ENCODE peak calls at places on chromosomes 7 and 10, in ten cellular contexts. One of them, this sample, is unnamed. For H3K36me3, the result is how much of the 10 kb centered on the place peaks cover.

GRCh38 chr7:17054836-17055235 is 173.1 kb upstream of the AGR3 start:
- DNase-seq in ovary: no peak
- DNase-seq in cardiac muscle cell: no peak
- DNase-seq in gastrocnemius medialis: no peak
- DNase-seq in tibial nerve: no peak
- DNase-seq in heart left ventricle: no peak
- DNase-seq in tibial artery: no peak
- DNase-seq in uterus: no peak
- DNase-seq in fibroblast of lung: no peak
- DNase-seq in neural progenitor cell: no peak
- DNase-seq in this sample: peak

GRCh38 chr10:49163741-49164140 is 24.4 kb downstream of the TMEM273 start:
- DNase-seq in ovary: no peak
- DNase-seq in cardiac muscle cell: no peak
- DNase-seq in gastrocnemius medialis: no peak
- DNase-seq in tibial nerve: no peak
- DNase-seq in heart left ventricle: no peak
- DNase-seq in tibial artery: no peak
- DNase-seq in uterus: no peak
- DNase-seq in fibroblast of lung: peak
- DNase-seq in neural progenitor cell: no peak
- DNase-seq in this sample: no peak

GRCh38 chr10:91127341-91128082 is 93.0 kb upstream of the PCGF5 start:
- DNase-seq in ovary: no peak
- DNase-seq in cardiac muscle cell: peak
- DNase-seq in gastrocnemius medialis: no peak
- DNase-seq in tibial nerve: no peak
- DNase-seq in heart left ventricle: no peak
- DNase-seq in tibial artery: no peak
- DNase-seq in uterus: no peak
- DNase-seq in fibroblast of lung: no peak
- DNase-seq in neural progenitor cell: peak
- DNase-seq in this sample: no peak

GRCh38 chr7:75989084-75989725 is 5.2 kb downstream of the TMEM120A start:
- DNase-seq in ovary: no peak
- DNase-seq in cardiac muscle cell: peak
- DNase-seq in gastrocnemius medialis: peak
- DNase-seq in tibial nerve: no peak
- DNase-seq in heart left ventricle: peak
- DNase-seq in tibial artery: peak
- DNase-seq in uterus: peak
- DNase-seq in fibroblast of lung: no peak
- DNase-seq in neural progenitor cell: no peak
- DNase-seq in this sample: no peak

GRCh38 chr7:142853739-142854504 is 954 bp upstream of the EPHB6 start:
- DNase-seq in ovary: peak
- DNase-seq in cardiac muscle cell: peak
- DNase-seq in gastrocnemius medialis: no peak
- DNase-seq in tibial nerve: no peak
- DNase-seq in heart left ventricle: peak
- DNase-seq in tibial artery: peak
- DNase-seq in uterus: peak
- DNase-seq in fibroblast of lung: peak
- DNase-seq in neural progenitor cell: peak
- DNase-seq in this sample: peak

GRCh38 chr10:103472005-103472404 is 7.0 kb downstream of the CALHM3 start:
- DNase-seq in ovary: no peak
- DNase-seq in cardiac muscle cell: no peak
- DNase-seq in gastrocnemius medialis: no peak
- DNase-seq in tibial nerve: no peak
- DNase-seq in heart left ventricle: no peak
- DNase-seq in tibial artery: no peak
- DNase-seq in uterus: no peak
- DNase-seq in fibroblast of lung: no peak
- DNase-seq in neural progenitor cell: no peak
- DNase-seq in this sample: no peak

GRCh38 chr7:41238851-41239331 is 464.0 kb downstream of the INHBA start:
- DNase-seq in ovary: no peak
- DNase-seq in cardiac muscle cell: no peak
- DNase-seq in gastrocnemius medialis: no peak
- DNase-seq in tibial nerve: no peak
- DNase-seq in heart left ventricle: no peak
- DNase-seq in tibial artery: no peak
- DNase-seq in uterus: no peak
- DNase-seq in fibroblast of lung: no peak
- DNase-seq in neural progenitor cell: no peak
- DNase-seq in this sample: peak

GRCh38 chr7:43585521-43585920 is 2.6 kb downstream of the STK17A start:
- DNase-seq in ovary: no peak
- DNase-seq in cardiac muscle cell: no peak
- DNase-seq in gastrocnemius medialis: no peak
- DNase-seq in tibial nerve: no peak
- DNase-seq in heart left ventricle: no peak
- DNase-seq in tibial artery: no peak
- DNase-seq in uterus: no peak
- DNase-seq in fibroblast of lung: peak
- DNase-seq in neural progenitor cell: no peak
- DNase-seq in this sample: peak

GRCh38 chr7:108293190-108293612 is 163.0 kb downstream of the NRCAM start:
- DNase-seq in ovary: no peak
- DNase-seq in cardiac muscle cell: no peak
- DNase-seq in gastrocnemius medialis: no peak
- DNase-seq in tibial nerve: no peak
- DNase-seq in heart left ventricle: no peak
- DNase-seq in tibial artery: no peak
- DNase-seq in uterus: no peak
- DNase-seq in fibroblast of lung: no peak
- DNase-seq in neural progenitor cell: peak
- DNase-seq in this sample: no peak

GRCh38 chr7:111474723-111475418 is 87.4 kb downstream of the IMMP2L start:
- DNase-seq in ovary: no peak
- DNase-seq in cardiac muscle cell: no peak
- DNase-seq in gastrocnemius medialis: no peak
- DNase-seq in tibial nerve: no peak
- DNase-seq in heart left ventricle: no peak
- DNase-seq in tibial artery: no peak
- DNase-seq in uterus: no peak
- DNase-seq in fibroblast of lung: no peak
- DNase-seq in neural progenitor cell: no peak
- DNase-seq in this sample: no peak

GRCh38 chr7:95871078-95871848 is 98.9 kb downstream of the DYNC1I1 start:
- DNase-seq in ovary: peak
- DNase-seq in cardiac muscle cell: peak
- DNase-seq in gastrocnemius medialis: no peak
- DNase-seq in tibial nerve: no peak
- DNase-seq in heart left ventricle: no peak
- DNase-seq in tibial artery: no peak
- DNase-seq in uterus: no peak
- DNase-seq in fibroblast of lung: peak
- DNase-seq in neural progenitor cell: peak
- DNase-seq in this sample: peak

GRCh38 chr10:60944159-60944909 is at the start of gene RHOBTB1:
- DNase-seq in ovary: peak
- DNase-seq in cardiac muscle cell: peak
- DNase-seq in gastrocnemius medialis: peak
- DNase-seq in tibial nerve: peak
- DNase-seq in heart left ventricle: peak
- DNase-seq in tibial artery: peak
- DNase-seq in uterus: peak
- DNase-seq in fibroblast of lung: peak
- DNase-seq in neural progenitor cell: peak
- DNase-seq in this sample: peak

GRCh38 chr10:60943372-60944158 is 420 bp downstream of the RHOBTB1 start:
- DNase-seq in ovary: peak
- DNase-seq in cardiac muscle cell: peak
- DNase-seq in gastrocnemius medialis: peak
- DNase-seq in tibial nerve: peak
- DNase-seq in heart left ventricle: peak
- DNase-seq in tibial artery: peak
- DNase-seq in uterus: peak
- DNase-seq in fibroblast of lung: peak
- DNase-seq in neural progenitor cell: peak
- DNase-seq in this sample: peak

GRCh38 chr10:60942604-60943269 is 1.2 kb downstream of the RHOBTB1 start:
- DNase-seq in ovary: peak
- DNase-seq in cardiac muscle cell: peak
- DNase-seq in gastrocnemius medialis: peak
- DNase-seq in tibial nerve: no peak
- DNase-seq in heart left ventricle: peak
- DNase-seq in tibial artery: peak
- DNase-seq in uterus: peak
- DNase-seq in fibroblast of lung: peak
- DNase-seq in neural progenitor cell: no peak
- DNase-seq in this sample: peak

GRCh38 chr10:60942134-60942533 is 1.9 kb downstream of the RHOBTB1 start:
- DNase-seq in ovary: no peak
- DNase-seq in cardiac muscle cell: no peak
- DNase-seq in gastrocnemius medialis: no peak
- DNase-seq in tibial nerve: no peak
- DNase-seq in heart left ventricle: no peak
- DNase-seq in tibial artery: no peak
- DNase-seq in uterus: no peak
- DNase-seq in fibroblast of lung: no peak
- DNase-seq in neural progenitor cell: no peak
- DNase-seq in this sample: no peak

GRCh38 chr10:60944910-60945297 is 919 bp upstream of the RHOBTB1 start:
- DNase-seq in ovary: no peak
- DNase-seq in cardiac muscle cell: no peak
- DNase-seq in gastrocnemius medialis: peak
- DNase-seq in tibial nerve: no peak
- DNase-seq in heart left ventricle: no peak
- DNase-seq in tibial artery: no peak
- DNase-seq in uterus: no peak
- DNase-seq in fibroblast of lung: no peak
- DNase-seq in neural progenitor cell: no peak
- DNase-seq in this sample: no peak
- H3K4me3 ChIP-seq in ovary: peak
- H3K4me3 ChIP-seq in cardiac muscle cell: peak
- H3K4me3 ChIP-seq in gastrocnemius medialis: peak
- H3K4me3 ChIP-seq in tibial nerve: peak
- H3K4me3 ChIP-seq in heart left ventricle: peak
- H3K4me3 ChIP-seq in tibial artery: peak
- H3K4me3 ChIP-seq in uterus: peak
- H3K4me3 ChIP-seq in fibroblast of lung: peak
- H3K4me3 ChIP-seq in neural progenitor cell: peak
- H3K4me3 ChIP-seq in this sample: peak

DNA sequence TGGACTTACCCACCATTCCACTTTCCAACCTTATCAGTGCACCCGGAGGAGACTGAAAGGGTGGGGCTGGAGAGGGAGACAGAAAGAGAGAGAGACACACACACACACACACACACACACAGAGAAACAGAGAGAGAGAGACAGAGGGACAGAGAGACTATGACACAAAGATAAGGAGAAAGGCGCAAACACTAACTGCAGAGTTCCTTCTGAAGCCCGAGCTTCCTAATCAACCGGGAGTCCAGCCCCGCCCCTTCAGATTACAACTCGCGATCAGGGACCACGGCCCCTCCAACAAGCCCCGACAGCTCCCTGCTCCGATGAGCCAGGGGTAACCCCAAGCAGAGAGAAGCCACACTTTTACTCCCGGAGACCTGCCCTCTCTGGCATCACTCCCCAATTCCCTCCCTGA is 499 bp downstream of the GAL3ST4 start:
- DNase-seq in ovary: peak
- DNase-seq in cardiac muscle cell: peak
- DNase-seq in gastrocnemius medialis: no peak
- DNase-seq in tibial nerve: no peak
- DNase-seq in heart left ventricle: no peak
- DNase-seq in tibial artery: no peak
- DNase-seq in uterus: no peak
- DNase-seq in fibroblast of lung: peak
- DNase-seq in neural progenitor cell: peak
- DNase-seq in this sample: no peak
- TF ChIP-seq CTCF in ovary: no peak
- TF ChIP-seq CTCF in cardiac muscle cell: no peak
- TF ChIP-seq CTCF in gastrocnemius medialis: no peak
- TF ChIP-seq CTCF in tibial nerve: no peak
- TF ChIP-seq CTCF in heart left ventricle: no peak
- TF ChIP-seq CTCF in tibial artery: no peak
- TF ChIP-seq CTCF in uterus: no peak
- TF ChIP-seq CTCF in fibroblast of lung: no peak
- TF ChIP-seq CTCF in neural progenitor cell: no peak
- TF ChIP-seq CTCF in this sample: no peak

DNA sequence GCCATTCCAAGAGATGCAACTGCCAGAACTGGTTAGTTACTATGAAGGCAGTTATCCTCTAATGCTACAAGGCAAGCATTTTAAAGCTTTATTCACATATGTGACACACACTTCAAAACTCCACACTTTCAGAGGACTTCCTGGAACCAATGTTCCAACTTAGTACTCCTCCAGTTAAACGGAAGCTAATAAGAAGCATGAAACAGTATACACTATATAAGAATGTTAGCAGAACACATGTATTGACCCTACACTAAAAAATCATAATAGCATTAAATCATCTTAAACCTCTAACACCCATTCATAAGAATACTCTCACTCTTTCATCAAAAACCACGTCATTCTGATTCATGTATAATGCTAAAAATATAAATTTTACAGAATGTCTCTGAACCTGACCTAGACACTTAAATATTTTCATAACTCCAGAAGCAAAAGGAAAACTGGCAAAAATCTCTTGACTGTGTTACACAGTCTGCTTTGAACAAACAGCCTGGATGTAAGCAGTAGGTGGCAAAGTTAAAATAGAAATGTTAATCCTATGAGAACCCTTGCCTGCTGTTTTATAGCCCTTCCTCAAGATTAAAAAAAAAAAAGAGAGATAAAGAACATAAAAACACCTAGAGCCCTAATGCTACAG is 135.0 kb downstream of the SEMA3C start:
- DNase-seq in ovary: no peak
- DNase-seq in cardiac muscle cell: no peak
- DNase-seq in gastrocnemius medialis: no peak
- DNase-seq in tibial nerve: no peak
- DNase-seq in heart left ventricle: no peak
- DNase-seq in tibial artery: no peak
- DNase-seq in uterus: no peak
- DNase-seq in fibroblast of lung: peak
- DNase-seq in neural progenitor cell: no peak
- DNase-seq in this sample: no peak
- H3K36me3 ChIP-seq in ovary: under half
- H3K36me3 ChIP-seq in cardiac muscle cell: under half
- H3K36me3 ChIP-seq in gastrocnemius medialis: under half
- H3K36me3 ChIP-seq in tibial nerve: under half
- H3K36me3 ChIP-seq in heart left ventricle: under half
- H3K36me3 ChIP-seq in tibial artery: under half
- H3K36me3 ChIP-seq in uterus: under half
- H3K36me3 ChIP-seq in fibroblast of lung: under half
- H3K36me3 ChIP-seq in neural progenitor cell: under half
- H3K36me3 ChIP-seq in this sample: under half

DNA sequence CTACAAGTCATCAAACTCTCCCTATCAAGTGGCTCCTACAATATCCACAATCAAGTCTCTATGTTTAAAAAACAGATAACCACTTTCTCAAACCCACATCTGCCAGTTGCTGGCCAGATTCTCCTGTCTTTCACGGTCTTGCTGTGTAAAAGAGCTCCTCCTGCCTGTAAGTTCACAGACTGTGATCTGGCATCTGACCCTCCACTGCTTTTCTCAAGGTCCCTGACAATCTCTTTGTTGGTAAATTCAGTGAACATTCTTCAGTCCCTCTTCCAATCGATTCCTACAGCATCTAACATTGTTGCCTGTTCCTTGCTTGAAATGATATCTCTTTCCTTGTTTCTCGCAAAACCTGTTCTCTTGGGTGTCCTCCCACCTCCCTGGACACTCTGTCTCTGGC is 18.5 kb upstream of the LMOD2 start:
- DNase-seq in ovary: no peak
- DNase-seq in cardiac muscle cell: peak
- DNase-seq in gastrocnemius medialis: no peak
- DNase-seq in tibial nerve: no peak
- DNase-seq in heart left ventricle: no peak
- DNase-seq in tibial artery: no peak
- DNase-seq in uterus: no peak
- DNase-seq in fibroblast of lung: no peak
- DNase-seq in neural progenitor cell: no peak
- DNase-seq in this sample: no peak
- H3K4me3 ChIP-seq in ovary: no peak
- H3K4me3 ChIP-seq in cardiac muscle cell: no peak
- H3K4me3 ChIP-seq in gastrocnemius medialis: no peak
- H3K4me3 ChIP-seq in tibial nerve: no peak
- H3K4me3 ChIP-seq in heart left ventricle: no peak
- H3K4me3 ChIP-seq in tibial artery: no peak
- H3K4me3 ChIP-seq in uterus: no peak
- H3K4me3 ChIP-seq in fibroblast of lung: no peak
- H3K4me3 ChIP-seq in neural progenitor cell: no peak
- H3K4me3 ChIP-seq in this sample: no peak

This sample was measured in bronchial epithelial cell.